ENCODE peak calls at places on chromosomes 2 and 18, in six cellular contexts. N is dermis microvascular lymphatic vessel endothelial cell; T is head of caudate nucleus; Q is Karpas-422; A is activated CD4-positive, CD25-positive, alpha-beta regulatory T cell; I is ureter. H is an unnamed sample.

GRCh38 chr2:145095641-145096435 is 575.9 kb upstream of the ZEB2 start:
- DNase-seq in I (no peak), A (no peak), Q (no peak), N (no peak), T (no peak), H (no peak)

GRCh38 chr18:27413495-27414401 is 228.6 kb upstream of the CHST9 start:
- DNase-seq in I (no peak), A (no peak), T (no peak), N (no peak), Q (no peak), H (no peak)

GRCh38 chr2:201452058-201452736 is 657 bp downstream of the STRADB start:
- DNase-seq in T (no peak), N (peak; percentile 4), A (no peak), Q (no peak), I (no peak), H (no peak)

GRCh38 chr18:59231877-59232276 is 11.9 kb downstream of the GRP start:
- DNase-seq in N (no peak), T (no peak), I (no peak), Q (no peak), A (no peak), H (no peak)

GRCh38 chr18:60197233-60197632 is 175.3 kb downstream of the MC4R start:
- DNase-seq in A (no peak), I (no peak), N (no peak), Q (no peak), T (no peak), H (no peak)

GRCh38 chr18:11985532-11985931 is 4.2 kb downstream of the IMPA2 start:
- DNase-seq in A (no peak), T (no peak), I (no peak), Q (no peak), N (no peak), H (no peak)

GRCh38 chr18:36460324-36460850 is 162.9 kb downstream of the FHOD3 start:
- DNase-seq in I (no peak), T (no peak), N (no peak), Q (peak; percentile 32), A (no peak), H (no peak)

GRCh38 chr2:2014251-2014761 is 270.0 kb upstream of the PXDN start:
- DNase-seq in T (peak; percentile 72), I (no peak), A (no peak), N (peak; percentile 22), Q (no peak), H (peak; percentile 55)

GRCh38 chr2:120702751-120703150 is 32.9 kb upstream of the GLI2 start:
- DNase-seq in T (no peak), A (no peak), N (no peak), Q (no peak), I (no peak), H (no peak)

GRCh38 chr2:225276207-225276606 is 123.3 kb upstream of the NYAP2 start:
- DNase-seq in A (no peak), T (no peak), Q (peak; percentile 87), I (no peak), N (no peak), H (no peak)

GRCh38 chr18:56799756-56800155 is 148.6 kb downstream of the WDR7 start:
- DNase-seq in A (no peak), T (no peak), I (no peak), Q (no peak), N (peak; percentile 51), H (no peak)

GRCh38 chr2:158967731-158968395 is 577 bp upstream of the TANC1 start:
- DNase-seq in I (peak; percentile 49), A (no peak), N (peak; percentile 43), Q (no peak), T (peak; percentile 54), H (peak; percentile 73)

GRCh38 chr2:38180754-38181153 is 104.8 kb upstream of the CYP1B1 start:
- DNase-seq in T (no peak), Q (no peak), A (no peak), I (no peak), N (no peak), H (no peak)

GRCh38 chr2:157336137-157336721 is 10.6 kb upstream of the ERMN start:
- DNase-seq in A (no peak), N (peak; percentile 40), Q (peak; percentile 79), T (no peak), I (no peak), H (peak; percentile 66)

GRCh38 chr2:161161074-161161577 is 898 bp downstream of the TANK start:
- DNase-seq in I (no peak), A (no peak), N (no peak), T (no peak), Q (peak; percentile 78), H (no peak)

GRCh38 chr2:101223814-101224231 is 28.9 kb upstream of the CNOT11 start:
- DNase-seq in T (no peak), N (no peak), A (peak; percentile 3), Q (peak; percentile 50), I (no peak), H (no peak)

GRCh38 chr18:57737661-57738060 is 65.5 kb downstream of the ATP8B1 start:
- DNase-seq in N (no peak), A (no peak), T (peak; percentile 73), Q (no peak), I (peak; percentile 79), H (peak; percentile 76)

GRCh38 chr18:45359275-45360009 is 255.8 kb upstream of the SLC14A2 start:
- DNase-seq in Q (no peak), I (peak; percentile 50), A (no peak), T (no peak), N (no peak), H (no peak)

GRCh38 chr2:239380831-239381708 is 19.8 kb downstream of the HDAC4 start:
- DNase-seq in N (peak; percentile 89), A (peak; percentile 32), Q (peak; percentile 79), I (no peak), T (peak; percentile 59), H (no peak)

GRCh38 chr2:169767243-169767888 is 31.3 kb upstream of the SSB start:
- DNase-seq in T (peak; percentile 35), I (peak; percentile 54), Q (peak; percentile 85), N (peak; percentile 75), A (peak; percentile 21), H (peak; percentile 81)

GRCh38 chr2:28547223-28547860 is 51.5 kb downstream of the PLB1 start:
- DNase-seq in Q (no peak), I (no peak), N (no peak), A (no peak), T (no peak), H (no peak)

GRCh38 chr2:196268538-196269338 is 97.4 kb upstream of the STK17B start:
- DNase-seq in A (no peak), N (peak; percentile 25), T (no peak), I (no peak), Q (peak; percentile 77), H (peak; percentile 38)

GRCh38 chr2:241191101-241191500 is 2.6 kb downstream of the ANO7 start:
- DNase-seq in N (no peak), Q (no peak), T (no peak), I (no peak), A (no peak), H (no peak)

GRCh38 chr18:2139676-2140075 is 431.6 kb downstream of the METTL4 start:
- DNase-seq in Q (no peak), T (no peak), A (no peak), N (no peak), I (no peak), H (peak; percentile 56)

GRCh38 chr2:181774601-181775179 is 94.4 kb upstream of the NEUROD1 start:
- DNase-seq in Q (no peak), I (no peak), N (no peak), A (no peak), T (no peak), H (no peak)

GRCh38 chr2:146527166-146527565 is 1317.7 kb upstream of the ACVR2A start:
- DNase-seq in Q (no peak), I (no peak), T (no peak), N (no peak), A (no peak), H (no peak)

GRCh38 chr2:98913916-98914712 is 21.9 kb downstream of the CRACDL start:
- DNase-seq in A (no peak), I (no peak), N (no peak), Q (no peak), T (no peak), H (no peak)

GRCh38 chr18:56269958-56270357 is 368.4 kb downstream of the TXNL1 start:
- DNase-seq in Q (no peak), N (no peak), T (no peak), I (no peak), A (no peak), H (no peak)

GRCh38 chr2:111898703-111899514 is 502 bp downstream of the MERTK start:
- DNase-seq in T (no peak), I (peak; percentile 53), A (no peak), N (peak; percentile 45), Q (no peak), H (no peak)

GRCh38 chr2:120847700-120848321 is 112.1 kb downstream of the GLI2 start:
- DNase-seq in Q (no peak), A (no peak), N (no peak), I (no peak), T (no peak), H (no peak)

H was measured in HT-29.